ENCODE peak calls at places on chromosome 17, in five cellular contexts. W is HEK293T, J is GM12878, K is H1, Z is HepG2. F is an unnamed sample.

GRCh38 chr17:10118788-10119130 is 79.6 kb downstream of the GAS7 start:
- DNase-seq in W (no peak), J (no peak), K (no peak), Z (no peak), F (no peak)

GRCh38 chr17:19327039-19327776 is 35.3 kb downstream of the B9D1 start:
- DNase-seq in W (no peak), J (no peak), K (no peak), Z (no peak), F (no peak)

GRCh38 chr17:68101992-68102758 is 66.6 kb downstream of the KPNA2 start:
- DNase-seq in W (peak; percentile 16), J (no peak), K (no peak), Z (no peak), F (no peak)

GRCh38 chr17:61444075-61444474 is 8.1 kb upstream of the TBX4 start:
- DNase-seq in W (no peak), J (no peak), K (peak; percentile 43), Z (no peak), F (no peak)

GRCh38 chr17:56819431-56820145 is 14.1 kb downstream of the C17orf67 start:
- DNase-seq in W (peak; percentile 84), J (peak; percentile 53), K (peak; percentile 93), Z (peak; percentile 89), F (peak; percentile 72)

GRCh38 chr17:61415374-61416210 is 15.9 kb downstream of the TBX2 start:
- DNase-seq in W (no peak), J (no peak), K (peak; percentile 23), Z (no peak), F (no peak)

GRCh38 chr17:82087961-82088837 is 9.8 kb downstream of the FASN start:
- DNase-seq in W (no peak), J (no peak), K (no peak), Z (no peak), F (no peak)

GRCh38 chr17:48047113-48047740 is 932 bp upstream of the NFE2L1 start:
- DNase-seq in W (no peak), J (no peak), K (no peak), Z (no peak), F (no peak)

GRCh38 chr17:20266806-20267458 is 200.4 kb downstream of the LGALS9B start:
- DNase-seq in W (peak; percentile 18), J (no peak), K (no peak), Z (no peak), F (no peak)

GRCh38 chr17:7582401-7583252 is 1.0 kb upstream of the MPDU1 start:
- DNase-seq in W (no peak), J (no peak), K (peak; percentile 51), Z (no peak), F (no peak)

GRCh38 chr17:45428954-45429337 is 3.7 kb downstream of the ARHGAP27 start:
- DNase-seq in W (no peak), J (no peak), K (no peak), Z (no peak), F (no peak)

GRCh38 chr17:38701504-38702165 is 3.4 kb upstream of the MLLT6 start:
- DNase-seq in W (no peak), J (peak; percentile 86), K (no peak), Z (peak; percentile 49), F (no peak)

GRCh38 chr17:48236681-48237134 is 129.1 kb downstream of the SNX11 start:
- DNase-seq in W (no peak), J (no peak), K (no peak), Z (no peak), F (no peak)

GRCh38 chr17:258045-258734 is 76.7 kb upstream of the DOC2B start:
- DNase-seq in W (no peak), J (no peak), K (peak; percentile 32), Z (no peak), F (no peak)

GRCh38 chr17:19253112-19253511 is 15.9 kb downstream of the EPN2 start:
- DNase-seq in W (no peak), J (no peak), K (no peak), Z (no peak), F (no peak)

GRCh38 chr17:46876353-46876887 is 25.0 kb downstream of the WNT9B start:
- DNase-seq in W (peak; percentile 47), J (no peak), K (peak; percentile 74), Z (peak; percentile 53), F (no peak)

GRCh38 chr17:81447331-81447933 is 52.2 kb downstream of the BAHCC1 start:
- DNase-seq in W (no peak), J (no peak), K (no peak), Z (no peak), F (no peak)

GRCh38 chr17:39665642-39666221 is 583 bp downstream of the TCAP start:
- DNase-seq in W (no peak), J (no peak), K (no peak), Z (no peak), F (no peak)

GRCh38 chr17:57986841-57987581 is 1.0 kb downstream of the VEZF1 start:
- DNase-seq in W (peak; percentile 39), J (no peak), K (no peak), Z (peak; percentile 89), F (no peak)

DNA sequence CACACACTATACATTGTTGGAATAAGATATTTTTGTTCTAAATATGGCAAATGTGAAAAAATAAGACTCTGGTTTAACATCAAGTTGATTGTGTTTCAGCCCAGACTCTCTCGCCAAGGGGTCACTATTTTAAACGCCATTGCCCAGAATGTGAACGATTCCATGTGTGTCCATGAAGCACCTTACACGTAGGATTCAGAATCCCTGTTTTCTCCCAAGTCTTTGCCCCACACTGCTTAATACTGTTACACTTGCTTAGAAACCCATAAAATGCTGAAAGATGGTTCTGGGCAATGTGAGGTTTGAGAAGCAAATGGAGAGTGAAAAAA is 7.7 kb downstream of the HS3ST3B1 start:
- DNase-seq in W (no peak), J (no peak), K (no peak), Z (no peak), F (no peak)
- TF ChIP-seq SUZ12 in W (no peak), J (no peak), K (no peak), Z (no peak), F (no peak)

DNA sequence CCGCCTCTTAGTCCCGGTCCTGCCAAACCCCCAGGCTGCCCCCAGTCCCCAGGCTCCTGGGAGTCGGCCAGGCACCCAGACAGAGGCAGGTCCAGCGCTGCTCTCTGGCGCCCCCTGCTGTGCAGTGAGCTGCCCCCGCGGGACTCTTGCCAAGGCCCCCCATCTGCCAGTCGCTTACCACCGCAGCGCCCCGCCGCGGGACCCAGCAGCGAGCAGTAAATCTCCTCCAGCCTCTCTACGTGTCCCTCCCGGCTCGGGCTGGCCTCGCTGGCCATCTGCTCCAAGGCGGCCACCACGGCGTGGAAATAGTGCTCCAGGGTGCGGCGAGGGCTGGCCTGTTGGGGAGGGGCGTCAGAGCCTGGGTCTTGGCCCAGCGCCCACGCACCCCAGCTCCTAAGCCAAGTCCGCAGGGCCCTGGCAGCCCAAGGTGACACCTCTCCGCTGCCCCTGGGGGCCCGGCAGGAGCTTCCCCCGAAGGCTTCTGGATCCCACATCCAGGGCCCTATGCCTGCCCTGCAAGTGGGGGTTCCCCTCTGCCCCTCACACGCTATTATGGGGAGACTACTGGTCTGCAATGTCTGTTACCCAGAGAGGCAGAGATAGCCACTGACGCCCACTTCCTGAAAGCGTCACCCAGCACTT is 33.7 kb upstream of the MFSD6L start:
- DNase-seq in W (peak; percentile 84), J (no peak), K (peak; percentile 95), Z (no peak), F (no peak)
- TF ChIP-seq SUZ12 in W (no peak), J (no peak), K (no peak), Z (no peak), F (no peak)

DNA sequence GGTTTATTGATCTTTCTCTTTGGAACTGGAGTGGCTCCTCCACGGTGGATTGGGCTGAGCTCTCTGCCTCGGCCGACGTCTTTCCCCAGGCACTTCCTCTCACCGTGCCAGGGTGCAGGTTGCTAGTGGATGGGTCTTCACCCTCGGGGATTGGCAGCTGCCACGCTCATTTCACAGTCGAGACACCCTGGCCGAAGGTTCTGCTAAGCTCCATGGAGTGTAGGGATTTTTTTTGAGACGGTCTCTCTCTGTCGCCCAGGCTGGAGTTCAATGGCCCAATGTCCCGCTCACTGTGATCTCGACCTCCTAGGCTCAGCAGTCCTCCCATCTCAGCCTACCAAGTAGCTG is 280.8 kb downstream of the SEC14L1 start:
- DNase-seq in W (no peak), J (no peak), K (no peak), Z (no peak), F (no peak)
- TF ChIP-seq SUZ12 in W (no peak), J (no peak), K (no peak), Z (no peak), F (no peak)

GRCh38 chr17:59893617-59894100 is 738 bp downstream of the RPS6KB1 start:
- DNase-seq in W (peak; percentile 42), J (no peak), K (no peak), Z (peak; percentile 39), F (peak; percentile 13)
- TF ChIP-seq SUZ12 in W (no peak), J (no peak), K (no peak), Z (no peak), F (no peak)

GRCh38 chr17:2485970-2486369 is 25.7 kb downstream of the METTL16 start:
- DNase-seq in W (no peak), J (no peak), K (no peak), Z (no peak), F (no peak)
- TF ChIP-seq SUZ12 in W (no peak), J (no peak), K (no peak), Z (no peak), F (no peak)

GRCh38 chr17:44221072-44221861 is 1.8 kb upstream of the UBTF start:
- DNase-seq in W (peak; percentile 55), J (no peak), K (peak; percentile 84), Z (peak; percentile 78), F (no peak)

GRCh38 chr17:44221862-44222111 is 2.3 kb upstream of the UBTF start:
- DNase-seq in W (no peak), J (no peak), K (no peak), Z (no peak), F (no peak)

GRCh38 chr17:44219126-44219635 is 294 bp downstream of the UBTF start:
- DNase-seq in W (peak; percentile 73), J (no peak), K (peak; percentile 75), Z (peak; percentile 48), F (no peak)

GRCh38 chr17:44219636-44220210 is at the start of gene UBTF:
- DNase-seq in W (peak; percentile 52), J (no peak), K (peak; percentile 75), Z (peak; percentile 51), F (no peak)

GRCh38 chr17:44220211-44221071 is 966 bp upstream of the UBTF start:
- DNase-seq in W (peak; percentile 46), J (no peak), K (peak; percentile 72), Z (no peak), F (no peak)
- TF ChIP-seq SUZ12 in W (no peak), J (no peak), K (no peak), Z (no peak), F (no peak)

GRCh38 chr17:35537569-35538209 is at the start of gene SLFN12L:
- DNase-seq in W (no peak), J (no peak), K (no peak), Z (no peak), F (no peak)
- TF ChIP-seq SUZ12 in W (no peak), J (no peak), K (no peak), Z (no peak), F (no peak)

F was measured in NT2/D1.